ENCODE peak calls at places on chromosomes 5 and 9, in four cellular contexts. One of them, this sample, is unnamed.

GRCh38 chr9:121499427-121500164 is at the start of gene GGTA1:
- DNase-seq in lower leg skin: peak; percentile 94
- DNase-seq in CD4-positive, CD25-positive, alpha-beta regulatory T cell: no peak
- DNase-seq in uterus: peak; percentile 51
- DNase-seq in this sample: peak; percentile 69

GRCh38 chr9:117783828-117784227 is 79.6 kb downstream of the TLR4 start:
- DNase-seq in lower leg skin: no peak
- DNase-seq in CD4-positive, CD25-positive, alpha-beta regulatory T cell: peak; percentile 2
- DNase-seq in uterus: no peak
- DNase-seq in this sample: no peak

GRCh38 chr5:33556330-33557328 is 115.9 kb downstream of the TARS1 start:
- DNase-seq in lower leg skin: no peak
- DNase-seq in CD4-positive, CD25-positive, alpha-beta regulatory T cell: no peak
- DNase-seq in uterus: no peak
- DNase-seq in this sample: no peak

GRCh38 chr9:16213781-16214515 is 656.5 kb downstream of the BNC2 start:
- DNase-seq in lower leg skin: no peak
- DNase-seq in CD4-positive, CD25-positive, alpha-beta regulatory T cell: no peak
- DNase-seq in uterus: peak; percentile 82
- DNase-seq in this sample: peak; percentile 46

GRCh38 chr9:26723486-26723885 is 169.1 kb downstream of the CAAP1 start:
- DNase-seq in lower leg skin: peak; percentile 80
- DNase-seq in CD4-positive, CD25-positive, alpha-beta regulatory T cell: no peak
- DNase-seq in uterus: peak; percentile 17
- DNase-seq in this sample: peak; percentile 51

GRCh38 chr5:175380701-175381100 is 63.3 kb downstream of the DRD1 start:
- DNase-seq in lower leg skin: no peak
- DNase-seq in CD4-positive, CD25-positive, alpha-beta regulatory T cell: no peak
- DNase-seq in uterus: no peak
- DNase-seq in this sample: no peak

GRCh38 chr9:95024097-95024671 is 293.3 kb downstream of the FANCC start:
- DNase-seq in lower leg skin: no peak
- DNase-seq in CD4-positive, CD25-positive, alpha-beta regulatory T cell: no peak
- DNase-seq in uterus: no peak
- DNase-seq in this sample: peak; percentile 38

GRCh38 chr9:98120476-98120875 is 1.5 kb upstream of the TRIM14 start:
- DNase-seq in lower leg skin: no peak
- DNase-seq in CD4-positive, CD25-positive, alpha-beta regulatory T cell: no peak
- DNase-seq in uterus: no peak
- DNase-seq in this sample: no peak

GRCh38 chr5:61202213-61202612 is 39.9 kb upstream of the SMIM15 start:
- DNase-seq in lower leg skin: no peak
- DNase-seq in CD4-positive, CD25-positive, alpha-beta regulatory T cell: no peak
- DNase-seq in uterus: no peak
- DNase-seq in this sample: no peak

GRCh38 chr9:5269249-5269715 is 35.2 kb downstream of the RLN2 start:
- DNase-seq in lower leg skin: no peak
- DNase-seq in CD4-positive, CD25-positive, alpha-beta regulatory T cell: no peak
- DNase-seq in uterus: no peak
- DNase-seq in this sample: no peak

GRCh38 chr5:120684749-120685415 is 220.8 kb downstream of the PRR16 start:
- DNase-seq in lower leg skin: no peak
- DNase-seq in CD4-positive, CD25-positive, alpha-beta regulatory T cell: no peak
- DNase-seq in uterus: no peak
- DNase-seq in this sample: no peak

This sample was measured in psoas muscle.